ENCODE peak calls at places on chromosomes 7 and 10, in seven cellular contexts. T is nephron progenitor cell, U is sigmoid colon, S is foreskin fibroblast, O is colonic mucosa, Z is tibial nerve, D is B cell. K is an unnamed sample.

GRCh38 chr7:42932861-42933591 is 850 bp downstream of the MRPL32 start:
- DNase-seq in T (peak), U (no peak), S (no peak), O (peak), Z (no peak), D (no peak), K (no peak)

GRCh38 chr10:122112625-122113160 is 123.7 kb downstream of the TACC2 start:
- DNase-seq in T (peak), U (peak), S (peak), O (peak), Z (peak), D (no peak), K (peak)

GRCh38 chr10:120949511-120950102 is 98.4 kb downstream of the WDR11 start:
- DNase-seq in T (peak), U (no peak), S (no peak), O (no peak), Z (no peak), D (no peak), K (peak)

GRCh38 chr7:155357573-155358041 is 59.9 kb downstream of the INSIG1 start:
- DNase-seq in T (no peak), U (no peak), S (peak), O (no peak), Z (no peak), D (no peak), K (no peak)

GRCh38 chr7:77425151-77426051 is 9.3 kb upstream of the GSAP start:
- DNase-seq in T (no peak), U (no peak), S (peak), O (no peak), Z (no peak), D (no peak), K (peak)

GRCh38 chr10:99654390-99654789 is 4.9 kb upstream of the ENTPD7 start:
- DNase-seq in T (no peak), U (no peak), S (no peak), O (no peak), Z (no peak), D (no peak), K (no peak)

GRCh38 chr10:49104323-49104722 is 11.0 kb downstream of the VSTM4 start:
- DNase-seq in T (no peak), U (no peak), S (no peak), O (no peak), Z (no peak), D (no peak), K (no peak)

GRCh38 chr10:132548106-132548823 is 10.7 kb downstream of the INPP5A start:
- DNase-seq in T (no peak), U (peak), S (no peak), O (no peak), Z (no peak), D (peak), K (no peak)

GRCh38 chr10:7383442-7383841 is 27.4 kb downstream of the SFMBT2 start:
- DNase-seq in T (no peak), U (no peak), S (no peak), O (no peak), Z (no peak), D (no peak), K (no peak)

GRCh38 chr10:17445400-17445998 is 8.9 kb downstream of the ST8SIA6 start:
- DNase-seq in T (no peak), U (no peak), S (no peak), O (peak), Z (no peak), D (no peak), K (no peak)

GRCh38 chr10:78527296-78527695 is 493.6 kb downstream of the RPS24 start:
- DNase-seq in T (no peak), U (no peak), S (no peak), O (no peak), Z (no peak), D (no peak), K (no peak)

GRCh38 chr10:124478517-124478916 is 16.9 kb downstream of the LHPP start:
- DNase-seq in T (no peak), U (no peak), S (no peak), O (no peak), Z (no peak), D (no peak), K (no peak)

GRCh38 chr10:73253226-73253557 is 748 bp upstream of the MRPS16 start:
- DNase-seq in T (no peak), U (no peak), S (no peak), O (peak), Z (no peak), D (peak), K (no peak)

GRCh38 chr7:105130580-105130979 is 116.6 kb downstream of the KMT2E start:
- DNase-seq in T (no peak), U (no peak), S (no peak), O (no peak), Z (no peak), D (no peak), K (no peak)
- TF ChIP-seq CTCF in T (no peak), U (no peak), S (no peak), O (no peak), Z (no peak), D (no peak), K (no peak)

GRCh38 chr10:114694062-114694461 is 36.0 kb upstream of the ABLIM1 start:
- DNase-seq in T (no peak), U (no peak), S (no peak), O (no peak), Z (no peak), D (no peak), K (no peak)

GRCh38 chr10:114697061-114697598 is 39.1 kb upstream of the ABLIM1 start:
- DNase-seq in T (no peak), U (no peak), S (peak), O (no peak), Z (no peak), D (no peak), K (no peak)

GRCh38 chr10:114698271-114699185 is 40.5 kb upstream of the ABLIM1 start:
- DNase-seq in T (no peak), U (no peak), S (no peak), O (no peak), Z (no peak), D (no peak), K (no peak)

GRCh38 chr10:114691442-114691941 is 33.4 kb upstream of the ABLIM1 start:
- DNase-seq in T (no peak), U (no peak), S (no peak), O (no peak), Z (no peak), D (no peak), K (no peak)

GRCh38 chr10:114694735-114695134 is 36.7 kb upstream of the ABLIM1 start:
- DNase-seq in T (peak), U (no peak), S (no peak), O (peak), Z (no peak), D (peak), K (peak)
- TF ChIP-seq CTCF in T (peak), U (no peak), S (peak), O (peak), Z (no peak), D (peak), K (peak)

DNA sequence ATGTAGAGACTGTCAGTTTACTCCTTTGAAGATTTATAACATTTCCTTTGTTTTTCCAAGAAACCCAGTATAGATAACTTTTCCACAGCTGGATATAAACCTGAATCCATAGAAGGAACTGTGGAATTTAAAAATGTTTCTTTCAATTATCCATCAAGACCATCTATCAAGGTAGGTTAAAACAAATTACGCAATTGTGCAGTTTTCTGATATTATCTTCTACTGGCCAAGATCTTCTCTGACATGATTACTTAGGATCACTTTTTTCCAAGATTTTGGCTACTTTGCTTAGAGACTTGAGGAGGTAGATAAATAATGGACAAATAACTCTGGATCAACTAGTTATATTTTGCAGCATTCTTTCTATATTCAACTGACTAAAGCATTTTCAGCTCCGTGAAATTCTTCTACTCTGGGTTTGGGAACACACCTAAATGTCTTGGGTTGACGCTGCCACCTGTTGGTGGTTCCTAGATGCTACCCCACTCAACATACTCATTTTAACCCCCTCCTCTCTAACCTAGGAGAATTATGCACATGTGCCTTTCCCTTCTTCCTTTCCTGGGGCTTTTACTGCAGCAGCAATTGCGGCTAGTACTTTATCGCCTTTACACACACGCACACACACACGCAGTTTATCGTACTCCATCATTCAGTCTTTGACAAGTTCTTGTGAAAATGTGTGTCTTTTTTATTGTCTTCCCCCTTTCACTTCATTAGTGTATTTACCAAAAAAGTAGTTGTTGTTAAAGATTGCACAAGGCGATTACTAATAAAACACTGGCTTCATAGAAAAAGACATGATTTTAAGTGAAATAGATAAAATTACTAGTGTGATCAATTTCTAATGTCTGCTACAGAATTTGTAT is 32.7 kb downstream of the ABCB5 start:
- DNase-seq in T (peak), U (no peak), S (no peak), O (no peak), Z (no peak), D (no peak), K (peak)
- TF ChIP-seq CTCF in T (peak), U (no peak), S (no peak), O (no peak), Z (peak), D (no peak), K (peak)

GRCh38 chr7:2821161-2821841 is 22.8 kb downstream of the GNA12 start:
- DNase-seq in T (no peak), U (peak), S (peak), O (no peak), Z (no peak), D (peak), K (no peak)
- TF ChIP-seq CTCF in T (no peak), U (no peak), S (no peak), O (no peak), Z (no peak), D (no peak), K (no peak)

GRCh38 chr10:119817991-119818888 is 54.4 kb downstream of the MCMBP start:
- DNase-seq in T (peak), U (peak), S (peak), O (peak), Z (peak), D (peak), K (peak)
- TF ChIP-seq CTCF in T (peak), U (no peak), S (no peak), O (no peak), Z (no peak), D (no peak), K (peak)

GRCh38 chr10:24393206-24393605 is 184.3 kb downstream of the KIAA1217 start:
- DNase-seq in T (no peak), U (no peak), S (no peak), O (no peak), Z (no peak), D (no peak), K (no peak)

GRCh38 chr10:24390746-24391145 is 181.8 kb downstream of the KIAA1217 start:
- DNase-seq in T (no peak), U (no peak), S (no peak), O (no peak), Z (no peak), D (no peak), K (no peak)

GRCh38 chr10:24397662-24398061 is 188.7 kb downstream of the KIAA1217 start:
- DNase-seq in T (no peak), U (no peak), S (no peak), O (no peak), Z (no peak), D (no peak), K (no peak)

GRCh38 chr10:24394479-24395190 is 185.7 kb downstream of the KIAA1217 start:
- DNase-seq in T (no peak), U (no peak), S (no peak), O (no peak), Z (no peak), D (no peak), K (no peak)

GRCh38 chr10:24396396-24396795 is 187.5 kb downstream of the KIAA1217 start:
- DNase-seq in T (no peak), U (no peak), S (no peak), O (no peak), Z (no peak), D (no peak), K (no peak)
- TF ChIP-seq CTCF in T (no peak), U (no peak), S (peak), O (no peak), Z (no peak), D (no peak), K (no peak)

GRCh38 chr7:31120800-31121513 is 68.8 kb downstream of the ADCYAP1R1 start:
- DNase-seq in T (no peak), U (no peak), S (no peak), O (no peak), Z (no peak), D (no peak), K (no peak)

GRCh38 chr7:31123726-31124125 is 71.6 kb downstream of the ADCYAP1R1 start:
- DNase-seq in T (no peak), U (no peak), S (no peak), O (no peak), Z (peak), D (no peak), K (no peak)

GRCh38 chr7:31121641-31122040 is 69.5 kb downstream of the ADCYAP1R1 start:
- DNase-seq in T (no peak), U (no peak), S (no peak), O (no peak), Z (peak), D (no peak), K (no peak)

GRCh38 chr7:31123317-31123716 is 71.2 kb downstream of the ADCYAP1R1 start:
- DNase-seq in T (no peak), U (no peak), S (no peak), O (no peak), Z (peak), D (no peak), K (no peak)

GRCh38 chr7:31122649-31123058 is 70.5 kb downstream of the ADCYAP1R1 start:
- DNase-seq in T (peak), U (peak), S (peak), O (peak), Z (peak), D (no peak), K (peak)
- TF ChIP-seq CTCF in T (peak), U (peak), S (peak), O (peak), Z (peak), D (peak), K (peak)

DNA sequence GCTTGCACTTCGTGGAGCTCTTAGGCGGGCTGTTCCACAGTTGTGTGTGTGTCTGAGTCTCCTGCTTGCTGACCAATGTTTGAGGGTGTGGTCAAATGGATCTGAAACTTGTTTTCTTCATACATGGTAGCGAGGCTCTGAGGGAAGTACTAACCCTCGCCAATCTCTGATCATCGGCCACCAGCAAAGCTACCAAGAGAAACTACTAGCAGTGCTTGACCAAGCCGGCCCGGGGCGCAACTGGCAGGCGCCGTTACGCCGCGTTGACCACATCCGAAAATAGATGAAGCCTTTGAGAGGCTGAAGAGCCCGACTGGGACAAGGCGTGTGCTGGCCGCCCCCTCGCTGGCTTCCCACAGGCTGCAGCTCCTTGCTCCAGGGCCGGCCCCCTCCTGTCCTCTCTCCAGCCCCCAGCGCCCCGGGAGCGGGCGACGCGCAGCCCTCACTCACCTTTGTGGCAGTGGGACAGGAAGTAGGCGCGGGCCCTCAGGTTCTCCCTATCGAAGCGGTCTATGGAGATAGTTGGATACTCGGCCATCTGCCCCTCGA is 370 bp downstream of the DCLRE1C start:
- DNase-seq in T (peak), U (peak), S (peak), O (peak), Z (peak), D (no peak), K (peak)
- TF ChIP-seq CTCF in T (no peak), U (no peak), S (no peak), O (no peak), Z (peak), D (no peak), K (no peak)

GRCh38 chr7:56092789-56093531 is at the start of gene PHKG1:
- DNase-seq in T (no peak), U (peak), S (peak), O (peak), Z (peak), D (no peak), K (no peak)
- TF ChIP-seq CTCF in T (no peak), U (peak), S (peak), O (peak), Z (no peak), D (no peak), K (no peak)

GRCh38 chr10:70430489-70431445 is 10.7 kb downstream of the NODAL start:
- DNase-seq in T (no peak), U (peak), S (peak), O (peak), Z (peak), D (no peak), K (no peak)
- TF ChIP-seq CTCF in T (no peak), U (no peak), S (no peak), O (no peak), Z (peak), D (no peak), K (no peak)

K was measured in endothelial cell.